ENCODE peak calls at places on chromosomes 13 and 19, in five cellular contexts. B is tibial nerve, N is right cardiac atrium, Z is spleen, P is left ventricle myocardium inferior. E is an unnamed sample.

GRCh38 chr13:47117268-47117667 is 220.4 kb upstream of the HTR2A start:
- DNase-seq in Z (no peak), B (no peak), N (no peak), P (no peak), E (peak; percentile 77)

GRCh38 chr19:33675501-33676124 is 53.9 kb downstream of the CHST8 start:
- DNase-seq in Z (peak; percentile 81), P (no peak), N (no peak), B (no peak), E (no peak)

GRCh38 chr19:14383898-14384669 is 2.8 kb downstream of the ADGRE5 start:
- DNase-seq in Z (no peak), N (peak; percentile 63), B (no peak), P (no peak), E (peak; percentile 49)

GRCh38 chr19:13506550-13506878 is 235 bp upstream of the CACNA1A start:
- DNase-seq in N (no peak), P (no peak), Z (no peak), B (no peak), E (no peak)

GRCh38 chr13:21086929-21087328 is 25.5 kb upstream of the LATS2 start:
- DNase-seq in Z (no peak), N (no peak), P (no peak), B (no peak), E (no peak)

GRCh38 chr19:29084266-29084665 is 128.7 kb downstream of the UQCRFS1 start:
- DNase-seq in N (no peak), P (no peak), B (no peak), Z (no peak), E (no peak)

GRCh38 chr19:16206046-16206605 is 8.4 kb downstream of the AP1M1 start:
- DNase-seq in B (no peak), Z (peak; percentile 42), N (no peak), P (no peak), E (no peak)

GRCh38 chr19:32874605-32875004 is 5.0 kb upstream of the SLC7A9 start:
- DNase-seq in Z (peak; percentile 39), P (no peak), N (peak; percentile 11), B (no peak), E (no peak)

GRCh38 chr19:4391701-4392543 is 8.4 kb downstream of the SH3GL1 start:
- DNase-seq in B (no peak), Z (peak; percentile 85), N (peak; percentile 73), P (peak; percentile 53), E (peak; percentile 66)

GRCh38 chr13:20826301-20826700 is 52.5 kb upstream of the EEF1AKMT1 start:
- DNase-seq in B (no peak), Z (no peak), P (no peak), N (no peak), E (no peak)

GRCh38 chr13:102399791-102400618 is 1.8 kb downstream of the FGF14 start:
- DNase-seq in N (peak; percentile 69), B (no peak), P (peak; percentile 25), Z (peak; percentile 75), E (no peak)

GRCh38 chr19:4705413-4706131 is 18.1 kb downstream of the DPP9 start:
- DNase-seq in N (peak; percentile 80), P (peak; percentile 64), B (no peak), Z (no peak), E (peak; percentile 43)

GRCh38 chr19:34089566-34089965 is 82.7 kb upstream of the LSM14A start:
- DNase-seq in N (no peak), P (no peak), B (no peak), Z (no peak), E (no peak)

GRCh38 chr13:91351123-91351522 is 3.6 kb downstream of the MIR17HG start:
- DNase-seq in Z (no peak), P (no peak), N (no peak), B (no peak), E (no peak)

GRCh38 chr19:5103812-5104410 is 135.0 kb downstream of the KDM4B start:
- DNase-seq in N (no peak), Z (no peak), P (no peak), B (no peak), E (no peak)

GRCh38 chr13:83515267-83515666 is 367.0 kb downstream of the SLITRK1 start:
- DNase-seq in B (no peak), N (no peak), Z (no peak), P (no peak), E (peak; percentile 69)

GRCh38 chr19:13693933-13694332 is 70.4 kb upstream of the MRI1 start:
- DNase-seq in P (no peak), B (no peak), N (no peak), Z (no peak), E (no peak)

GRCh38 chr19:18743281-18743825 is 47.8 kb downstream of the COMP start:
- DNase-seq in P (peak; percentile 79), N (peak; percentile 95), Z (no peak), B (no peak), E (peak; percentile 79)

GRCh38 chr13:87129602-87130300 is 541.4 kb upstream of the SLITRK5 start:
- DNase-seq in N (no peak), P (no peak), Z (no peak), B (no peak), E (peak; percentile 49)

GRCh38 chr13:45055902-45056648 is 64.2 kb upstream of the GTF2F2 start:
- DNase-seq in Z (no peak), P (no peak), N (peak; percentile 51), B (peak; percentile 14), E (peak; percentile 72)

GRCh38 chr19:29623726-29624488 is 17.8 kb downstream of the POP4 start:
- DNase-seq in Z (peak; percentile 79), N (peak; percentile 27), B (no peak), P (no peak), E (no peak)

GRCh38 chr13:69565334-69565733 is 542.3 kb upstream of the ATXN8OS start:
- DNase-seq in N (no peak), Z (no peak), P (no peak), B (no peak), E (peak; percentile 41)

GRCh38 chr19:48216933-48217332 is 38.8 kb downstream of the CARD8 start:
- DNase-seq in P (no peak), Z (no peak), B (no peak), N (no peak), E (no peak)

GRCh38 chr19:6761053-6761676 is 6.1 kb downstream of the SH2D3A start:
- DNase-seq in Z (no peak), N (no peak), P (no peak), B (no peak), E (no peak)

GRCh38 chr19:53581871-53582279 is 43.9 kb downstream of the ZNF331 start:
- DNase-seq in P (no peak), N (no peak), B (no peak), Z (no peak), E (no peak)

GRCh38 chr13:49867834-49868233 is 68.3 kb downstream of the SPRYD7 start:
- DNase-seq in B (no peak), P (no peak), N (no peak), Z (no peak), E (no peak)
- H3K27ac ChIP-seq in B (no peak overlapping the region), P (no peak overlapping the region), N (no peak overlapping the region), Z (no peak overlapping the region), E (no peak overlapping the region)

GRCh38 chr13:110354209-110354627 is 47.1 kb downstream of the COL4A2 start:
- DNase-seq in Z (no peak), N (no peak), P (no peak), B (no peak), E (no peak)

GRCh38 chr13:110354715-110355473 is 47.8 kb downstream of the COL4A2 start:
- DNase-seq in Z (no peak), P (no peak), N (no peak), B (no peak), E (no peak)

GRCh38 chr13:110351636-110352420 is 44.7 kb downstream of the COL4A2 start:
- DNase-seq in Z (no peak), B (no peak), N (no peak), P (no peak), E (no peak)

GRCh38 chr13:110352735-110353134 is 45.7 kb downstream of the COL4A2 start:
- DNase-seq in B (no peak), Z (no peak), N (no peak), P (no peak), E (no peak)

DNA sequence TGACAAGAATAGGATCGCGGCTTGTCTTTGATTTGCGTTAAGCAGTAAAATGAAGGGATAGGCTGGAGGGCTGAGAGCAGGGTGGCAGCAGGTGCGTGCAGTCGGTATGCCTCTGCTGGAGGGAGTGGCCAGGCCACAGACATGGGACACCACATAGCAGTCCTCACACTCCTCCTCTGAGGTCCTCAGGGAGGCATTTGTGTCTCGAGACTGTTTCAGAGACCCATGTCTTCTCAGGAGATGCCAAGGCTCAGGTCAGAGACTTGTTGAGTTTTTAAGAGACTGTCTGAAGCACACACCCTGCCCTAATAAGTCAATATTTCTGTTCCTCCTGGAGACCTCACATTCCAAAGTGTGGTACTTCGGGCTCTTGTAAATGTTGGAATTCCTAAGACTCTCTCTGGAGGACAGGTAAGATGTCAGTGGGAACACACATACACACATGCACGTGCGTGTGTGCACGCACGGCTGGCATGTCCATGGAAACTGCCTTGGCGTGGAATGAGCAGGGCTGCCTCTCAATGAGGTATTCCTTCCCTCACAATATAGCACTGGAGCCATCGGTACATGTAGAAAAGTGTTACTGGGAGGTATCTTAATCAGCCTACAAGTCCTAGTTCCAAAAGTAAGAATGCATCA is 46.4 kb downstream of the COL4A2 start:
- DNase-seq in Z (no peak), B (no peak), P (no peak), N (no peak), E (no peak)
- H3K27ac ChIP-seq in Z (no peak overlapping the region), B (no peak overlapping the region), P (no peak overlapping the region), N (no peak overlapping the region), E (no peak overlapping the region)

GRCh38 chr19:46411088-46412033 is 2.0 kb downstream of the CCDC8 start:
- DNase-seq in N (peak; percentile 60), Z (no peak), P (no peak), B (no peak), E (no peak)
- H3K27ac ChIP-seq in N (peak overlapping the region; percentile 80), Z (no peak overlapping the region), P (peak overlapping the region; percentile 90), B (no peak overlapping the region), E (no peak overlapping the region)

DNA sequence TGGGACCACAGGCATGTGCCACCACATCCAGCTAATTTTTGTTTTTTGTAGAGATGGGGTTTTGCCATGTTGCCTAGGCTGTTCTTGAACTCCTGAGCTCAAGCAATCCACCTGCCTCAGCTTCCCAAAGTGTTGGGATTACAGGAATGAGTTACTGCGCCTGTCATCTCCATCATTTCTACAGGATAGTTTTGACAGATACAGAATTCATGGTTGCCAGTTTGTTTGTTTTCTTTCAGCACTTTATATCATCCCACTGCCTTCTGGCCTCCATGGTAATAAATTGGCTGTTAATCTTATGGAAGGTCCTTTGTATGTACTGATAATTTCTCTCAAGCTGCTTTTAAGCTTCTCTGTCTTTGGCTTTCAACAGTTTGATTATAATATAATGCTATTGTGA is 165.2 kb downstream of the RNF17 start:
- DNase-seq in Z (no peak), N (no peak), B (no peak), P (no peak), E (no peak)
- H3K27ac ChIP-seq in Z (no peak overlapping the region), N (no peak overlapping the region), B (no peak overlapping the region), P (no peak overlapping the region), E (no peak overlapping the region)

GRCh38 chr19:35746556-35746955 is 1.1 kb downstream of the PSENEN start:
- DNase-seq in B (no peak), P (no peak), Z (no peak), N (no peak), E (no peak)
- H3K27ac ChIP-seq in B (peak overlapping the region; percentile 16), P (peak overlapping the region; percentile 100), Z (peak overlapping the region; percentile 100), N (no peak overlapping the region), E (no peak overlapping the region)

GRCh38 chr13:110380359-110381028 is 73.4 kb downstream of the COL4A2 start:
- DNase-seq in N (peak; percentile 26), P (no peak), Z (no peak), B (no peak), E (peak; percentile 95)
- H3K27ac ChIP-seq in N (no peak overlapping the region), P (no peak overlapping the region), Z (no peak overlapping the region), B (peak overlapping the region; percentile 51), E (peak overlapping the region; percentile 68)